ENCODE peak calls at places on chromosomes 5 and 9, in eight cellular contexts. K is small intestine; B is kidney tubule cell; X is BJ; N is heart left ventricle; E is activated naive CD4-positive, alpha-beta T cell treated with anti-CD3 and anti-CD28 coated beads for 36 hours; L is GM13977; Y is glomerular endothelial cell. F is an unnamed sample.
A peak's percentile ranks its signal among the peaks of the same experiment; 100 is the strongest.

GRCh38 chr9:95091574-95091970 is 225.9 kb downstream of the FANCC start:
- DNase-seq in N (no peak), L (no peak), E (no peak), Y (no peak), K (no peak), X (peak; percentile 86), B (peak; percentile 88), F (no peak)

GRCh38 chr5:59637878-59638580 is 255.5 kb downstream of the PDE4D start:
- DNase-seq in E (no peak), B (no peak), X (no peak), K (no peak), N (no peak), Y (no peak), L (no peak), F (no peak)

GRCh38 chr5:123371575-123372179 is 51.5 kb downstream of the CEP120 start:
- DNase-seq in N (peak; percentile 15), E (peak; percentile 40), Y (no peak), L (no peak), K (peak; percentile 24), B (peak; percentile 37), X (no peak), F (no peak)

GRCh38 chr9:127735530-127736176 is 559 bp upstream of the TOR2A start:
- DNase-seq in B (no peak), K (no peak), E (no peak), L (no peak), N (no peak), Y (no peak), X (no peak), F (no peak)

GRCh38 chr9:69223605-69224004 is 49.5 kb downstream of the TJP2 start:
- DNase-seq in Y (peak; percentile 33), K (peak; percentile 46), L (peak; percentile 36), B (peak; percentile 76), N (peak; percentile 30), X (peak; percentile 15), E (no peak), F (peak; percentile 17)

GRCh38 chr9:131524578-131525315 is 6.3 kb downstream of the UCK1 start:
- DNase-seq in B (no peak), E (no peak), X (peak; percentile 51), K (no peak), N (no peak), L (no peak), Y (no peak), F (no peak)

GRCh38 chr9:36137392-36138004 is 965 bp downstream of the GLIPR2 start:
- DNase-seq in E (no peak), K (no peak), N (no peak), X (no peak), Y (no peak), L (no peak), B (peak; percentile 6), F (no peak)

GRCh38 chr5:154273028-154273617 is 82.6 kb downstream of the GALNT10 start:
- DNase-seq in L (no peak), X (no peak), E (no peak), N (peak; percentile 29), K (peak; percentile 56), B (peak; percentile 58), Y (no peak), F (no peak)

GRCh38 chr5:37717613-37718431 is 122.0 kb downstream of the GDNF start:
- DNase-seq in E (no peak), L (no peak), K (peak; percentile 92), X (no peak), Y (peak; percentile 92), B (peak; percentile 86), N (peak; percentile 19), F (no peak)

GRCh38 chr5:68478306-68479091 is 262.9 kb downstream of the PIK3R1 start:
- DNase-seq in X (peak; percentile 62), E (no peak), N (no peak), L (no peak), Y (no peak), K (no peak), B (no peak), F (no peak)

GRCh38 chr9:127030814-127031740 is 91.4 kb downstream of the ANGPTL2 start:
- DNase-seq in X (no peak), K (no peak), Y (no peak), E (no peak), L (no peak), N (no peak), B (no peak), F (no peak)

GRCh38 chr5:179343021-179343781 is 2.1 kb downstream of the ADAMTS2 start:
- DNase-seq in L (no peak), K (no peak), X (no peak), Y (no peak), E (no peak), N (no peak), B (no peak), F (no peak)

GRCh38 chr5:143359869-143360268 is 43.6 kb downstream of the NR3C1 start:
- DNase-seq in E (no peak), N (no peak), K (no peak), L (no peak), X (no peak), B (no peak), Y (no peak), F (no peak)